ENCODE peak calls at places on chromosomes 4 and X, in nine cellular contexts. Q is astrocyte of the spinal cord, T is OCI-LY7, M is tibial artery, S is progenitor cell of endocrine pancreas, G is tibial nerve, D is pancreas, J is GM23338, F is neural crest cell. X is an unnamed sample.

GRCh38 chr4:118826723-118827444 is 9.0 kb downstream of the SEC24D start:
- DNase-seq in Q (no peak), T (no peak), M (no peak), S (no peak), G (no peak), D (no peak), J (peak; percentile 21), F (no peak), X (no peak)

GRCh38 chr4:26197018-26197779 is 123.6 kb upstream of the RBPJ start:
- DNase-seq in Q (peak; percentile 97), T (peak; percentile 33), M (no peak), S (no peak), G (no peak), D (no peak), J (no peak), F (no peak), X (peak; percentile 71)

GRCh38 chr4:144449623-144450022 is 196.3 kb upstream of the HHIP start:
- DNase-seq in Q (no peak), T (no peak), M (peak; percentile 70), S (no peak), G (peak; percentile 33), D (no peak), J (no peak), F (no peak), X (no peak)

GRCh38 chr4:40713798-40714197 is 36.0 kb upstream of the NSUN7 start:
- DNase-seq in Q (no peak), T (no peak), M (no peak), S (no peak), G (no peak), D (no peak), J (no peak), F (no peak), X (no peak)

GRCh38 chr4:26780524-26780923 is 80.1 kb upstream of the STIM2 start:
- DNase-seq in Q (peak; percentile 39), T (peak; percentile 64), M (no peak), S (no peak), G (no peak), D (no peak), J (no peak), F (no peak), X (peak; percentile 20)

GRCh38 chrX:81308086-81308852 is 106.4 kb downstream of the SH3BGRL start:
- DNase-seq in Q (no peak), T (no peak), M (no peak), S (no peak), G (no peak), D (no peak), J (no peak), F (no peak), X (no peak)

GRCh38 chr4:128776794-128777216 is 32.7 kb upstream of the JADE1 start:
- DNase-seq in Q (peak; percentile 93), T (no peak), M (peak; percentile 75), S (no peak), G (no peak), D (no peak), J (no peak), F (no peak), X (peak; percentile 100)

GRCh38 chr4:128461300-128462103 is 173.9 kb upstream of the PGRMC2 start:
- DNase-seq in Q (peak; percentile 91), T (no peak), M (no peak), S (no peak), G (no peak), D (no peak), J (no peak), F (no peak), X (peak; percentile 52)

GRCh38 chr4:113878718-113879117 is 100.7 kb downstream of the ARSJ start:
- DNase-seq in Q (peak; percentile 57), T (peak; percentile 27), M (no peak), S (peak; percentile 17), G (no peak), D (no peak), J (peak; percentile 89), F (peak; percentile 19), X (peak; percentile 88)

GRCh38 chr4:80646061-80646460 is 310.5 kb downstream of the CFAP299 start:
- DNase-seq in Q (no peak), T (no peak), M (no peak), S (no peak), G (no peak), D (no peak), J (peak; percentile 11), F (no peak), X (no peak)

GRCh38 chr4:147408189-147408588 is 72.7 kb upstream of the EDNRA start:
- DNase-seq in Q (no peak), T (no peak), M (no peak), S (no peak), G (no peak), D (no peak), J (no peak), F (no peak), X (no peak)

GRCh38 chr4:147409350-147409749 is 71.5 kb upstream of the EDNRA start:
- DNase-seq in Q (no peak), T (no peak), M (no peak), S (no peak), G (no peak), D (no peak), J (no peak), F (no peak), X (no peak)

DNA sequence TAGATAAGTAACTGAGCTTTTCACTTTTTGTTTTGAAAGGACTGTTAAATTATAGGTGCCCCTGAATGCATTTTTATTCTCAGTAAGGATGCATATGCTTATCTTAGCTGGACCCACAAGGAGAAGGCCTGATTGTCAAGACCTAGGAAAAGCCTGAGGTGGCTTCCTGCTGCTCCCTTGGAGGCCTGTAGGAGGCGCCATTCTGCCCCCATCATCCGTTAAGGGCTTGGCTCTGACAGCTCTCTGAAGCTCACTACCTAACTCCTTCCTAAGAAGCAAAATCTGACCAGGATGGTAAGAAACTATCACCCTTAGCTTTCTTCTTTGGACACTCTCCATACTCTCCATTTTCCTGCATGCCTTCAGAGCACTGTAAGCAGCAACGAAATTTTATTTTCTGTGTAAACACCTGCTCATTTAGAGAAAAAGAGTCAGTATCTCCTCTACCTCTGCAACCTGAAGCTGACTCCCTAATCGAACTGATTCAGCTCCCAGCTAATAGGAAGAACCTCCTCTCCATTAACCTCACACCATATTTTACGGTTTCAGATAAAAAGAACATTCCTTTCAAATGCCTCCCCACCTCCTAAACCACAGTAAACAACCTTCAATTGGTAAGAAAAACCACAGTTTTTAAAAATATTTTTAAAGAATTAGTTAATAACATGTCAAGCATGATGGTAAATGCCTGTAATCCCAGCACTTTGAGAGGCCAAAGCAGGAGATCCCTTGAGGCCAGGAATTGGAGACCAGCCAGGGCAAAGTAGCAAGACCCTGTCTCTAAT is 73.4 kb upstream of the EDNRA start:
- DNase-seq in Q (peak; percentile 19), T (no peak), M (no peak), S (no peak), G (no peak), D (no peak), J (peak; percentile 37), F (no peak), X (no peak)
- TF ChIP-seq CTCF in Q (peak; percentile 54), T (peak; percentile 62), M (peak; percentile 12), S (peak; percentile 33), G (no peak), D (no peak), J (peak; percentile 88), F (peak; percentile 46), X (peak; percentile 50)

DNA sequence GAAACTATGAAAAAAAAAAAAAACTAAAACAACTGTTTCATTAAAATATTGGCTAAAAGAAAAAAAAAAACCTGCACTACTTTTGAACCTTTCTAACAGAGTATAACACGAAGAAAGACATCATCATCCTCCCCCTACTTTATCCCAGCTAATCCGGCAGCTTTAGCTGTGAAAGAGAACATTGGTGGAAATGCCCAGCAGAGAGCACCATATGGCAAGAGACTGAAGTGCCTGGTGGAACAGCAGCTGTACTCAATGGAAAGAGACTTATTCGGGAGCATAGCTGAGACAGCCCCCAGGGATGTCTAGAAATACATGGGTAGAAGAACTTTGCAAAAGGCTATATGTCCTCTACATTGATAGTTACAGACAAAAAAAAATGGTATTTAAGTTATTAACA is 30.3 kb downstream of the STPG2 start:
- DNase-seq in Q (peak; percentile 33), T (peak; percentile 4), M (no peak), S (no peak), G (no peak), D (no peak), J (peak; percentile 64), F (no peak), X (no peak)
- TF ChIP-seq CTCF in Q (peak; percentile 30), T (peak; percentile 46), M (peak; percentile 21), S (peak; percentile 37), G (no peak), D (no peak), J (peak; percentile 83), F (peak; percentile 50), X (peak; percentile 26)

GRCh38 chrX:49205443-49205842 is 5.5 kb upstream of the SYP start:
- DNase-seq in Q (no peak), T (no peak), M (no peak), S (no peak), G (no peak), D (no peak), J (no peak), F (no peak), X (no peak)
- TF ChIP-seq CTCF in Q (no peak), T (no peak), M (no peak), S (no peak), G (no peak), D (no peak), J (no peak), F (no peak), X (no peak)

GRCh38 chr4:176967586-176967985 is 174.9 kb upstream of the VEGFC start:
- DNase-seq in Q (no peak), T (no peak), M (no peak), S (no peak), G (no peak), D (no peak), J (peak; percentile 30), F (no peak), X (no peak)

GRCh38 chr4:176959980-176960379 is 167.3 kb upstream of the VEGFC start:
- DNase-seq in Q (no peak), T (no peak), M (no peak), S (no peak), G (no peak), D (no peak), J (no peak), F (no peak), X (no peak)

GRCh38 chr4:176969011-176969410 is 176.3 kb upstream of the VEGFC start:
- DNase-seq in Q (no peak), T (no peak), M (no peak), S (no peak), G (no peak), D (no peak), J (no peak), F (no peak), X (no peak)

DNA sequence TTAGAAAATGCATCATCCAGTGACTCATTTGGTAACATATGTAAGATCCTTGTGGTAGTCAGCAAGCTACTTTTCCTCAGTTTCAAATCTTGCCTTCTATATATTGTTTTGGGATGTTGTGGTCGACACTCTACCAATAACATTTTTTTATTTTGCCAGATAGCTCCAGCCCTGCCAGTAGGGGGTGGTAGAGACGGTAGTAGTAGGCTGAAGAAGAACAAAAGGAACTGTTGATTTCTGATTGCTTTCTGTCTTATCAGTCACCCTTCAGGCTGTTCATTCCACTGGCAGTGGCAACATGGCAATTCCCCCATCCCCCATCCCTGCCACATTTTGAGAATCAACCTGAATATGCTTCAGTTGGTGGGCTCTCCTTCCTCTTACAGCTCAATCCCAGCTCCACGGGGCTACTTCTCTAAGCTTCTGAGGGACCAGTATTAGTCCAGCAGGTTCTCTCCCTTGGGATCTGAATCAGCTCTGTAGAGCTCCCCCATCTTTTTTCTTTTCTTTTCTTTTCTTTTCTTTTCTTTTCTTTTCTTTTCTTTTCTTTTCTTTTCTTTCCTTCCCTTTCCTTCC is 171.5 kb upstream of the VEGFC start:
- DNase-seq in Q (no peak), T (peak; percentile 1), M (no peak), S (no peak), G (no peak), D (no peak), J (peak; percentile 69), F (no peak), X (no peak)
- TF ChIP-seq CTCF in Q (peak; percentile 24), T (peak; percentile 66), M (no peak), S (no peak), G (no peak), D (no peak), J (peak; percentile 65), F (peak; percentile 45), X (peak; percentile 60)

GRCh38 chrX:25442501-25442900 is 426.7 kb upstream of the ARX start:
- DNase-seq in Q (no peak), T (no peak), M (no peak), S (no peak), G (no peak), D (no peak), J (peak; percentile 6), F (no peak), X (no peak)
- TF ChIP-seq CTCF in Q (no peak), T (no peak), M (no peak), S (peak; percentile 37), G (no peak), D (no peak), J (peak; percentile 50), F (peak; percentile 32), X (peak; percentile 51)